ENCODE peak calls at places on chromosome 1, in seven cellular contexts. One of them, this sample, is unnamed. For H3K4me1, the result is how much of the 10 kb centered on the place peaks cover.

GRCh38 chr1:156964431-156964830 is 44.0 kb downstream of the LRRC71 start:
- DNase-seq in cardiac muscle cell: no peak
- DNase-seq in right lobe of liver: no peak
- DNase-seq in psoas muscle: no peak
- DNase-seq in stomach: no peak
- DNase-seq in heart right ventricle: no peak
- DNase-seq in adrenal gland: no peak
- DNase-seq in this sample: no peak

GRCh38 chr1:67652800-67653199 is 32.2 kb upstream of the GADD45A start:
- DNase-seq in cardiac muscle cell: peak
- DNase-seq in right lobe of liver: no peak
- DNase-seq in psoas muscle: peak
- DNase-seq in stomach: no peak
- DNase-seq in heart right ventricle: no peak
- DNase-seq in adrenal gland: no peak
- DNase-seq in this sample: peak

GRCh38 chr1:227429447-227430359 is 111.4 kb upstream of the CDC42BPA start:
- DNase-seq in cardiac muscle cell: peak
- DNase-seq in right lobe of liver: no peak
- DNase-seq in psoas muscle: peak
- DNase-seq in stomach: no peak
- DNase-seq in heart right ventricle: peak
- DNase-seq in adrenal gland: no peak
- DNase-seq in this sample: no peak

GRCh38 chr1:67713071-67713806 is 28.2 kb downstream of the GADD45A start:
- DNase-seq in cardiac muscle cell: peak
- DNase-seq in right lobe of liver: no peak
- DNase-seq in psoas muscle: no peak
- DNase-seq in stomach: peak
- DNase-seq in heart right ventricle: peak
- DNase-seq in adrenal gland: peak
- DNase-seq in this sample: peak

GRCh38 chr1:84603941-84604830 is 29.9 kb upstream of the CTBS start:
- DNase-seq in cardiac muscle cell: peak
- DNase-seq in right lobe of liver: no peak
- DNase-seq in psoas muscle: no peak
- DNase-seq in stomach: no peak
- DNase-seq in heart right ventricle: peak
- DNase-seq in adrenal gland: no peak
- DNase-seq in this sample: peak

GRCh38 chr1:246618240-246618639 is 52.0 kb downstream of the CNST start:
- DNase-seq in cardiac muscle cell: no peak
- DNase-seq in right lobe of liver: no peak
- DNase-seq in psoas muscle: no peak
- DNase-seq in stomach: no peak
- DNase-seq in heart right ventricle: no peak
- DNase-seq in adrenal gland: no peak
- DNase-seq in this sample: no peak

GRCh38 chr1:175845985-175846384 is 102.6 kb upstream of the TNR start:
- DNase-seq in cardiac muscle cell: no peak
- DNase-seq in right lobe of liver: no peak
- DNase-seq in psoas muscle: no peak
- DNase-seq in stomach: no peak
- DNase-seq in heart right ventricle: no peak
- DNase-seq in adrenal gland: no peak
- DNase-seq in this sample: no peak

GRCh38 chr1:27521336-27522147 is 31.6 kb upstream of the WASF2 start:
- DNase-seq in cardiac muscle cell: no peak
- DNase-seq in right lobe of liver: no peak
- DNase-seq in psoas muscle: peak
- DNase-seq in stomach: no peak
- DNase-seq in heart right ventricle: no peak
- DNase-seq in adrenal gland: peak
- DNase-seq in this sample: no peak

GRCh38 chr1:209625791-209626285 is 26.4 kb downstream of the LAMB3 start:
- DNase-seq in cardiac muscle cell: no peak
- DNase-seq in right lobe of liver: no peak
- DNase-seq in psoas muscle: no peak
- DNase-seq in stomach: no peak
- DNase-seq in heart right ventricle: no peak
- DNase-seq in adrenal gland: no peak
- DNase-seq in this sample: no peak

GRCh38 chr1:209626633-209627348 is 25.4 kb downstream of the LAMB3 start:
- DNase-seq in cardiac muscle cell: no peak
- DNase-seq in right lobe of liver: no peak
- DNase-seq in psoas muscle: no peak
- DNase-seq in stomach: no peak
- DNase-seq in heart right ventricle: no peak
- DNase-seq in adrenal gland: no peak
- DNase-seq in this sample: no peak

GRCh38 chr1:209624516-209625204 is 27.6 kb downstream of the LAMB3 start:
- DNase-seq in cardiac muscle cell: no peak
- DNase-seq in right lobe of liver: no peak
- DNase-seq in psoas muscle: no peak
- DNase-seq in stomach: no peak
- DNase-seq in heart right ventricle: no peak
- DNase-seq in adrenal gland: no peak
- DNase-seq in this sample: no peak

GRCh38 chr1:209622841-209623829 is 29.1 kb downstream of the LAMB3 start:
- DNase-seq in cardiac muscle cell: no peak
- DNase-seq in right lobe of liver: no peak
- DNase-seq in psoas muscle: no peak
- DNase-seq in stomach: no peak
- DNase-seq in heart right ventricle: no peak
- DNase-seq in adrenal gland: no peak
- DNase-seq in this sample: peak

DNA sequence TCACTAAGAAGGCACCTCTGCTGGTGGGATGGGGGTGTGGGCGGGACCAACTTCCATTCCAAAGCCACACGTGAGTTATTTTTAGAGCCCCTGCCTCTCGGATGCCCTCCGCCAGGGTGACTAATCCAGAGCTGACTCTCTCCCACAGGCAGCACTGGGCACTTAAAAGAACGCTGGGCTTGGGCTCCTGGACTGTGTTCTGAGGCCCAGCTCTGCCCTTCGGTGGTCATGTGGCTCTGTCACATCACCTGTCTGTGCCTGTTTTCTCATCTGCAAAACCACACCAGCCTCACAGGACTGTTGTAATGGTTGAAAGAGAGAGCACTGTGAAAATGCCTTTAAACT is 27.0 kb downstream of the LAMB3 start:
- DNase-seq in cardiac muscle cell: no peak
- DNase-seq in right lobe of liver: no peak
- DNase-seq in psoas muscle: peak
- DNase-seq in stomach: no peak
- DNase-seq in heart right ventricle: peak
- DNase-seq in adrenal gland: no peak
- DNase-seq in this sample: no peak
- H3K27ac ChIP-seq in cardiac muscle cell: peak
- H3K27ac ChIP-seq in right lobe of liver: no peak
- H3K27ac ChIP-seq in psoas muscle: peak
- H3K27ac ChIP-seq in stomach: no peak
- H3K27ac ChIP-seq in heart right ventricle: peak
- H3K27ac ChIP-seq in adrenal gland: no peak
- H3K27ac ChIP-seq in this sample: no peak

DNA sequence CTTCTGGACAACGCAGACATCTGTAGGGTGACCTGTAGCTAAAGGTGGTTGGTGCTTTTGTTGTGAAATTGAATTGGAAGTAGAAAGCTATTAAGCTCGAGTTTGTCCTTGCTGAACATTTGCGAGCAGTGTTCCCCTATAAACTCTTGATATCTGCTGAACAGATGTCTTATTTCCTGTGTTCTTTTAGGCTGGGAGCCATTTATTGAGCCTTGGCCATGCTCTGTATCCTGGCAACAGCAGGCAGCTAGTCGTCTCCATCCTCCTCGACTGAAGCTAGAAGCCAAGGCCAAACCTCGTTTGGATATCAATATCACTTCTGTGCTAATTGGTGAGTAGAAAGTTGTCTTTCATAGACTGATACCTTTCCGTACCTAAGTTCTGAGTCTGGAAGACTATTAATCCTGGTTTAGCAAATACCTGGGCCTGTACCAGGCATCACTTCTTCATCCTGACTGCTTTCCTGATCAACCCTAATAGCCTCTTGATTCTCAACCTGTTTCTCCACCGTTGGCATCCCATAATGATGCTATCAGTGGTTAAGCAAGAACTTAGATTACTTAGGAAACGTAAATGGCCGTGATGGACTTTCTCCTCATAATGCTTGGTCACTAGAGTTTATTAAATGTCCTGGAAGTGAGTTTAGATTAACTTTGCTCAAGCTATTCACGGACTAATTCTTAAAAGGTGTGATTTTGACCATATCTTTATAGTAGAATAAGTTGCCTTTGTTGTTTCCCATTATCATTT is 103.4 kb downstream of the VPS13D start:
- DNase-seq in cardiac muscle cell: peak
- DNase-seq in right lobe of liver: no peak
- DNase-seq in psoas muscle: no peak
- DNase-seq in stomach: no peak
- DNase-seq in heart right ventricle: no peak
- DNase-seq in adrenal gland: no peak
- DNase-seq in this sample: no peak
- H3K4me1 ChIP-seq in cardiac muscle cell: under half
- H3K4me1 ChIP-seq in right lobe of liver: under half
- H3K4me1 ChIP-seq in psoas muscle: under half
- H3K4me1 ChIP-seq in stomach: under half
- H3K4me1 ChIP-seq in heart right ventricle: under half
- H3K4me1 ChIP-seq in adrenal gland: under half
- H3K4me1 ChIP-seq in this sample: under half

GRCh38 chr1:241605146-241605805 is 34.9 kb downstream of the CHML start:
- DNase-seq in cardiac muscle cell: peak
- DNase-seq in right lobe of liver: no peak
- DNase-seq in psoas muscle: no peak
- DNase-seq in stomach: no peak
- DNase-seq in heart right ventricle: no peak
- DNase-seq in adrenal gland: no peak
- DNase-seq in this sample: no peak
- TF ChIP-seq CTCF in cardiac muscle cell: peak
- TF ChIP-seq CTCF in right lobe of liver: peak
- TF ChIP-seq CTCF in psoas muscle: no peak
- TF ChIP-seq CTCF in stomach: no peak
- TF ChIP-seq CTCF in heart right ventricle: no peak
- TF ChIP-seq CTCF in adrenal gland: no peak
- TF ChIP-seq CTCF in this sample: peak

GRCh38 chr1:167642501-167642826 is 12.4 kb downstream of the RCSD1 start:
- DNase-seq in cardiac muscle cell: no peak
- DNase-seq in right lobe of liver: no peak
- DNase-seq in psoas muscle: no peak
- DNase-seq in stomach: no peak
- DNase-seq in heart right ventricle: no peak
- DNase-seq in adrenal gland: no peak
- DNase-seq in this sample: no peak
- H3K27ac ChIP-seq in cardiac muscle cell: peak
- H3K27ac ChIP-seq in right lobe of liver: no peak
- H3K27ac ChIP-seq in psoas muscle: no peak
- H3K27ac ChIP-seq in stomach: no peak
- H3K27ac ChIP-seq in heart right ventricle: no peak
- H3K27ac ChIP-seq in adrenal gland: no peak
- H3K27ac ChIP-seq in this sample: no peak

DNA sequence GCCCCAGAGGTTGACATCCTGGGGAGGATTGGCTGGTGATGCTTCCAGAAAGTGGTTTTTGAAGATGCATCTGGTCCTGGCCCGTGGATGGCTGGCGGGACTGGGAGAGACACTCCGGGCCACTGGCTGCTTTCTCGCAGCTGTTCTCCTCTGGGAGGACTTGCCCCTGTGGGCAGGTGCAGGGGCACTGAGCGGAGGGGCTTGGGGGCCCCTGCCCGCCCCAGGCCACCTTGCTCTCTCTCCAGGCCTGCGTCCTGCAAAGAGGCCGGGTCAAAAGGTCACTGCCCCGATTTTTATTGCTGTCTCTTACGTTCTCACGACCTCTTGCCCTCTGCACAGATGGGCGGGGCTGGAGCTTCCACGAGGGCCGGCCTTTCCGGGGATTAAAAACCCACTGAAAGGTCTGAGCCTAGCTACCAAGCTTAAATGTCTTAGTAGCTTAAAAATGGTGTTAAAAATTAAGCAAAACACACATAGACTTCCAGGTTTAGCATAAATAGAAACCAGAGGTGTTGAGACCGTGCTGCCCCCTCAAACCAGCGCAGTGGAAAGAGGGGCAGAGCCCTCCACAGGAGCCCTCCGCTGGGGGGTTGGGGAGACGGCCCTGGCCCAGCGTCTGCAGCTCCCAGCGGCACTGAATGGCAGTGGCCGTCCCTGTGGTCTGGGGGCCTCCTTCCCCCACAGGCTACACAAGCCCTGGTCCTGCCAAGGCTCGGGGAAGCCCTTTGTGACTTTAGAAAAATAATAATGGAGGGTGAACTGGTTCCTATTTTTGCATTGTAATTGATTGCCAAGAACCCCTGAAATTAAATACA is 43.9 kb downstream of the SKI start:
- DNase-seq in cardiac muscle cell: no peak
- DNase-seq in right lobe of liver: peak
- DNase-seq in psoas muscle: peak
- DNase-seq in stomach: no peak
- DNase-seq in heart right ventricle: no peak
- DNase-seq in adrenal gland: no peak
- DNase-seq in this sample: no peak
- H3K4me1 ChIP-seq in cardiac muscle cell: under half
- H3K4me1 ChIP-seq in right lobe of liver: half or more
- H3K4me1 ChIP-seq in psoas muscle: half or more
- H3K4me1 ChIP-seq in stomach: half or more
- H3K4me1 ChIP-seq in heart right ventricle: half or more
- H3K4me1 ChIP-seq in adrenal gland: under half
- H3K4me1 ChIP-seq in this sample: under half

DNA sequence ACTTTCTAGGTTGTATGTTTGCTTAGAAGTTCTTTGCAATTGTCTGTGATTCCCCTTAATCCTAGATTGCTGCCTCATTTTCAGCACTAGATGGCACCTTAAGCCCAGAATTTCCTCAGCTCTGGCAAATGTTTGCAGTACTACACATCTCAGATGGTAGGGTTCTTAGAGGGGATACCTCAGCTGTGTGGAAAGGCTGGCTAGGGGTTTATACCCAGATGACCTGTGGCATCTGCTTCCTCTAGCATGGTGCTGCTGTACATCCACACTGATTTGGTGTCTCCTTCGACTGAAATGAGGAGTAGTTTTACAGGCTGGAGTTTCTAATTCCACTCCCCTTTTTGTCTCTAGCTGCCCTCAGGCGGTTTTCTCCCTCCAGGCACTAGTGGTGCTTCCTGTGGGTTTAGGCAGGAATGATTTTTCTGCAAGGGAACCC is 23.5 kb downstream of the ASB17 start:
- DNase-seq in cardiac muscle cell: peak
- DNase-seq in right lobe of liver: no peak
- DNase-seq in psoas muscle: no peak
- DNase-seq in stomach: no peak
- DNase-seq in heart right ventricle: no peak
- DNase-seq in adrenal gland: no peak
- DNase-seq in this sample: peak
- TF ChIP-seq CTCF in cardiac muscle cell: peak
- TF ChIP-seq CTCF in right lobe of liver: peak
- TF ChIP-seq CTCF in psoas muscle: no peak
- TF ChIP-seq CTCF in stomach: no peak
- TF ChIP-seq CTCF in heart right ventricle: no peak
- TF ChIP-seq CTCF in adrenal gland: peak
- TF ChIP-seq CTCF in this sample: peak

DNA sequence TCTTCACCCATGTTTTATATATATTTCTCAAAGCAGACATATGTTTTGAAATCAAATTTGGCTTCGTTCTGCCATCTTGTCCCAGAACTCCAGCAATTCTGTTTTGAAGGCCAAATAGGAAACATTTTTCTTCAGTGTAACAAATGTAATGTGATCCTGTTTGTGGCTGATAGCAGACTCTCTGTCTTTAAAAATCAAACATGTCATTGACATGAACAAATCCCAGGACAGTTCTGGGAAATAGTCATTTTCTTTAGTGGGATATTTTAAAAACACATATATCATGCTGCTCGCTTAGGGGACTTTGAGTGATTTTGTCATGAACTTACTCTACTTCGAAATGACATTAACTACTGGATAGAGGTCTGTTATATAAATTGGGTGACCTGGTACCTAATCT is 51.4 kb downstream of the HMCN1 start:
- DNase-seq in cardiac muscle cell: no peak
- DNase-seq in right lobe of liver: no peak
- DNase-seq in psoas muscle: no peak
- DNase-seq in stomach: no peak
- DNase-seq in heart right ventricle: no peak
- DNase-seq in adrenal gland: no peak
- DNase-seq in this sample: no peak
- H3K27ac ChIP-seq in cardiac muscle cell: peak
- H3K27ac ChIP-seq in right lobe of liver: no peak
- H3K27ac ChIP-seq in psoas muscle: no peak
- H3K27ac ChIP-seq in stomach: no peak
- H3K27ac ChIP-seq in heart right ventricle: no peak
- H3K27ac ChIP-seq in adrenal gland: no peak
- H3K27ac ChIP-seq in this sample: no peak

This sample was measured in foreskin keratinocyte.